ENCODE peak calls at places on chromosomes 13 and 19, in four cellular contexts. U, D, X and O are unnamed samples.

GRCh38 chr19:27733551-27734266 is 1479.2 kb downstream of the UQCRFS1 start:
- DNase-seq in U (no peak), D (no peak), X (no peak), O (no peak)

GRCh38 chr13:52455677-52456041 is 381 bp downstream of the CKAP2 start:
- DNase-seq in U (peak), D (peak), X (no peak), O (peak)

GRCh38 chr13:27659466-27659865 is 37.8 kb downstream of the POLR1D start:
- DNase-seq in U (no peak), D (no peak), X (no peak), O (no peak)

GRCh38 chr19:41705393-41706174 is 2.8 kb upstream of the CEACAM5 start:
- DNase-seq in U (peak), D (peak), X (no peak), O (peak)

GRCh38 chr13:23993439-23993980 is 96.2 kb upstream of the C1QTNF9B start:
- DNase-seq in U (no peak), D (no peak), X (peak), O (no peak)

GRCh38 chr13:31860002-31860401 is 120.7 kb downstream of the RXFP2 start:
- DNase-seq in U (no peak), D (no peak), X (no peak), O (no peak)

GRCh38 chr19:11673608-11674041 is 65.1 kb downstream of the ZNF823 start:
- DNase-seq in U (peak), D (peak), X (no peak), O (peak)

GRCh38 chr19:39587496-39587895 is 14.8 kb upstream of the LGALS13 start:
- DNase-seq in U (no peak), D (no peak), X (no peak), O (no peak)

GRCh38 chr19:15379996-15380647 is 535 bp upstream of the AKAP8 start:
- DNase-seq in U (peak), D (peak), X (no peak), O (peak)

GRCh38 chr13:31433756-31434155 is 234.0 kb downstream of the B3GLCT start:
- DNase-seq in U (no peak), D (no peak), X (no peak), O (no peak)

GRCh38 chr13:80361883-80362327 is 21.0 kb upstream of the SPRY2 start:
- DNase-seq in U (peak), D (peak), X (no peak), O (peak)

GRCh38 chr19:42419309-42419708 is 7.9 kb downstream of the LIPE start:
- DNase-seq in U (no peak), D (no peak), X (no peak), O (no peak)

GRCh38 chr19:10143700-10144099 is 24.0 kb upstream of the EIF3G start:
- DNase-seq in U (no peak), D (no peak), X (no peak), O (no peak)

GRCh38 chr19:45591004-45591637 is 6.5 kb upstream of the OPA3 start:
- DNase-seq in U (peak), D (peak), X (no peak), O (peak)

GRCh38 chr19:43625918-43626579 is 6.6 kb upstream of the ZNF428 start:
- DNase-seq in U (peak), D (peak), X (no peak), O (peak)

GRCh38 chr19:15282311-15282705 is 50.0 kb downstream of the BRD4 start:
- DNase-seq in U (no peak), D (no peak), X (no peak), O (no peak)

GRCh38 chr19:38705197-38706019 is 38.9 kb downstream of the CAPN12 start:
- DNase-seq in U (no peak), D (no peak), X (no peak), O (no peak)

GRCh38 chr13:21427741-21428140 is 31.4 kb downstream of the ZDHHC20 start:
- DNase-seq in U (no peak), D (no peak), X (peak), O (no peak)

GRCh38 chr19:35436477-35437141 is 11.4 kb upstream of the FFAR2 start:
- DNase-seq in U (peak), D (peak), X (no peak), O (peak)

GRCh38 chr19:41521860-41522555 is 54.0 kb upstream of the CEACAM21 start:
- DNase-seq in U (no peak), D (no peak), X (no peak), O (peak)

GRCh38 chr13:60453490-60453889 is 56.5 kb downstream of the TDRD3 start:
- DNase-seq in U (no peak), D (no peak), X (no peak), O (no peak)

GRCh38 chr13:85367887-85368286 is 431.3 kb downstream of the SLITRK6 start:
- DNase-seq in U (no peak), D (no peak), X (no peak), O (no peak)

GRCh38 chr13:42039946-42040729 is 8.3 kb upstream of the DGKH start:
- DNase-seq in U (peak), D (peak), X (peak), O (peak)

GRCh38 chr19:38869160-38869835 is 8.8 kb downstream of the RINL start:
- DNase-seq in U (no peak), D (no peak), X (no peak), O (peak)

GRCh38 chr13:66896933-66897332 is 333.2 kb downstream of the PCDH9 start:
- DNase-seq in U (no peak), D (no peak), X (no peak), O (no peak)

GRCh38 chr19:3660493-3661219 is 34.1 kb upstream of the CACTIN start:
- DNase-seq in U (no peak), D (no peak), X (no peak), O (no peak)

GRCh38 chr13:64234255-64234654 is 2818.6 kb upstream of the PCDH20 start:
- DNase-seq in U (no peak), D (no peak), X (no peak), O (no peak)

GRCh38 chr13:35891973-35892441 is 239.2 kb downstream of the DCLK1 start:
- DNase-seq in U (peak), D (no peak), X (no peak), O (no peak)
- TF ChIP-seq MYC in U (no peak), D (no peak), X (no peak), O (no peak)

GRCh38 chr19:18418034-18418724 is 1.0 kb upstream of the SSBP4 start:
- DNase-seq in U (no peak), D (peak), X (no peak), O (no peak)

GRCh38 chr19:18417250-18418033 is 1.8 kb upstream of the SSBP4 start:
- DNase-seq in U (peak), D (peak), X (no peak), O (peak)

GRCh38 chr19:18415177-18415867 is 3.9 kb upstream of the SSBP4 start:
- DNase-seq in U (no peak), D (peak), X (no peak), O (peak)

GRCh38 chr19:18418725-18419194 is 438 bp upstream of the SSBP4 start:
- DNase-seq in U (no peak), D (peak), X (no peak), O (peak)

DNA sequence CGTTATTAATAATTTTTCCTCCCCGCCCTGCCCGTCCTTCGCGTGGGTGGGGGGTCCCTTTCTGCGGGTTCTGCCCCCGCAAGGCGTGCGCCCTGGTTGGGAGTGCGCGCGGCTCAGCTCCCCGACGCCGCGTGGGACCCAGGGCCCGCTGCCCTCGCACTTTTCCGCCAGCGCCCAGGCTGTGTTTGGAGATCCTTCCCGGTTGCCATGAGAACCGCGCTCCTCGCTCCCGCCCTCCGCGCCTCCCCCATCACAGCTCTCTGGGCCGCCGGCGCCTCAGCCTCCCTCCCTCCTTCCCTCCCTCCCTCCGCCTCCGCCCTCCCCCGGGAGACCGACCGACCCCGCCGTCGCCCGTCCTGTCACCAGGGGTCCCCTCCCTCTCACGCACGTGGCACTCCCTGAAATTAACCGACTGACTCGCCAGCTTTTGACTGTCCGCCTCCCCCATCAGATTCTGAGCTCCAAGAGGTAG is 2.4 kb upstream of the SSBP4 start:
- DNase-seq in U (peak), D (peak), X (no peak), O (peak)
- TF ChIP-seq POLR2A in U (no peak), D (peak), X (peak), O (no peak)

GRCh38 chr19:29420482-29421185 is 105.2 kb upstream of the VSTM2B start:
- DNase-seq in U (no peak), D (no peak), X (no peak), O (no peak)
- TF ChIP-seq MYC in U (no peak), D (no peak), X (no peak), O (no peak)

GRCh38 chr19:48613024-48613851 is 1.6 kb downstream of the FAM83E start:
- DNase-seq in U (no peak), D (no peak), X (no peak), O (no peak)
- TF ChIP-seq POLR2A in U (no peak), D (no peak), X (no peak), O (no peak)

GRCh38 chr19:56663931-56664500 is 7.5 kb downstream of the ZNF835 start:
- DNase-seq in U (no peak), D (no peak), X (no peak), O (no peak)
- TF ChIP-seq MYC in U (no peak), D (no peak), X (no peak), O (no peak)

GRCh38 chr19:49850221-49850486 is 805 bp upstream of the PTOV1 start:
- DNase-seq in U (no peak), D (no peak), X (no peak), O (no peak)
- TF ChIP-seq POLR2A in U (no peak), D (no peak), X (no peak), O (no peak)